ENCODE peak calls at places on chromosomes 5 and 9, in five cellular contexts. D is ovary, A is SK-N-SH, Z is colonic mucosa, K is AG10803. G is an unnamed sample.

GRCh38 chr5:107542428-107542827 is 128.3 kb downstream of the EFNA5 start:
- DNase-seq in D (peak), A (peak), Z (peak), K (peak), G (peak)

GRCh38 chr9:123267481-123268239 is 726 bp downstream of the STRBP start:
- DNase-seq in D (peak), Z (peak), K (no peak), A (peak), G (peak)

GRCh38 chr5:55114061-55114460 is 11.6 kb downstream of the GZMA start:
- DNase-seq in A (no peak), Z (no peak), D (no peak), K (no peak), G (no peak)

GRCh38 chr5:16690243-16690839 is 73.5 kb upstream of the RETREG1 start:
- DNase-seq in A (peak), Z (peak), K (peak), D (no peak), G (peak)

GRCh38 chr5:38790891-38791290 is 54.9 kb upstream of the OSMR start:
- DNase-seq in D (no peak), Z (no peak), K (no peak), A (no peak), G (no peak)

GRCh38 chr9:114037961-114038723 is 40.0 kb downstream of the AMBP start:
- DNase-seq in A (no peak), D (no peak), Z (peak), K (no peak), G (no peak)

GRCh38 chr9:89450213-89450612 is 47.7 kb downstream of the SEMA4D start:
- DNase-seq in D (no peak), Z (no peak), K (no peak), A (no peak), G (no peak)

GRCh38 chr9:108156270-108156998 is 666.9 kb upstream of the KLF4 start:
- DNase-seq in K (peak), D (no peak), A (no peak), Z (peak), G (no peak)

GRCh38 chr9:93161801-93162635 is 21.9 kb upstream of the WNK2 start:
- DNase-seq in K (peak), A (no peak), D (no peak), Z (no peak), G (no peak)

GRCh38 chr5:1468629-1469527 is 23.6 kb upstream of the SLC6A3 start:
- DNase-seq in D (no peak), A (no peak), Z (no peak), K (no peak), G (no peak)

GRCh38 chr5:45697211-45697610 is 1.0 kb upstream of the HCN1 start:
- DNase-seq in Z (no peak), D (no peak), K (no peak), A (no peak), G (no peak)

GRCh38 chr5:58499951-58500350 is 8.7 kb downstream of the GAPT start:
- DNase-seq in D (no peak), A (no peak), K (no peak), Z (no peak), G (no peak)

GRCh38 chr5:95446560-95447221 is 55.5 kb downstream of the FAM81B start:
- DNase-seq in A (no peak), D (no peak), K (peak), Z (no peak), G (no peak)

GRCh38 chr5:30853158-30853557 is 340.3 kb upstream of the CDH6 start:
- DNase-seq in D (no peak), K (no peak), A (no peak), Z (no peak), G (no peak)

GRCh38 chr5:10343486-10343885 is 10.0 kb upstream of the MARCHF6 start:
- DNase-seq in A (no peak), K (peak), Z (no peak), D (no peak), G (no peak)

GRCh38 chr9:35790385-35791291 is 753 bp upstream of the NPR2 start:
- DNase-seq in A (peak), D (peak), Z (peak), K (peak), G (peak)

GRCh38 chr5:113147537-113147936 is 170.9 kb downstream of the DCP2 start:
- DNase-seq in K (no peak), Z (no peak), D (no peak), A (no peak), G (no peak)

GRCh38 chr9:13721481-13722235 is 442.2 kb upstream of the MPDZ start:
- DNase-seq in A (no peak), D (no peak), K (peak), Z (no peak), G (no peak)

GRCh38 chr5:126624534-126624933 is 23.8 kb downstream of the PHAX start:
- DNase-seq in A (no peak), K (peak), Z (no peak), D (no peak), G (no peak)

GRCh38 chr9:38385896-38386295 is 6.6 kb upstream of the ALDH1B1 start:
- DNase-seq in A (no peak), Z (no peak), K (no peak), D (no peak), G (no peak)

GRCh38 chr9:87195306-87195705 is 248.0 kb upstream of the GAS1 start:
- DNase-seq in Z (no peak), K (no peak), D (no peak), A (no peak), G (no peak)

GRCh38 chr9:130421802-130422276 is 22.9 kb upstream of the ASS1 start:
- DNase-seq in A (peak), K (peak), D (no peak), Z (no peak), G (no peak)

GRCh38 chr9:118577121-118577520 is 792.1 kb downstream of the BRINP1 start:
- DNase-seq in Z (no peak), A (no peak), D (no peak), K (peak), G (no peak)

GRCh38 chr5:150309101-150309897 is 6.6 kb upstream of the ARSI start:
- DNase-seq in A (peak), D (no peak), K (no peak), Z (no peak), G (no peak)

GRCh38 chr5:154237946-154238345 is 47.4 kb downstream of the GALNT10 start:
- DNase-seq in D (no peak), Z (no peak), K (no peak), A (no peak), G (peak)

GRCh38 chr5:54936201-54936600 is 49.2 kb downstream of the ESM1 start:
- DNase-seq in Z (no peak), D (no peak), A (no peak), K (no peak), G (no peak)

GRCh38 chr5:140344683-140345423 is 1.6 kb downstream of the HBEGF start:
- DNase-seq in K (no peak), Z (peak), D (no peak), A (no peak), G (peak)

GRCh38 chr9:124366476-124367220 is 48.6 kb downstream of the PSMB7 start:
- DNase-seq in A (no peak), D (no peak), Z (no peak), K (peak), G (no peak)

GRCh38 chr5:76544268-76544926 is 78.8 kb downstream of the F2RL2 start:
- DNase-seq in D (no peak), A (peak), K (no peak), Z (peak), G (peak)

GRCh38 chr5:91266184-91266705 is 116.9 kb downstream of the ARRDC3 start:
- DNase-seq in K (peak), A (peak), Z (no peak), D (no peak), G (peak)

GRCh38 chr5:174626521-174626920 is 97.9 kb upstream of the MSX2 start:
- DNase-seq in Z (no peak), A (no peak), K (no peak), D (no peak), G (no peak)
- TF ChIP-seq CTCF in Z (no peak), A (no peak), K (no peak), D (no peak), G (no peak)

GRCh38 chr5:437281-437771 is 5.7 kb upstream of the EXOC3 start:
- DNase-seq in D (no peak), Z (no peak), A (peak), K (no peak), G (no peak)

GRCh38 chr5:435156-435790 is 7.7 kb upstream of the EXOC3 start:
- DNase-seq in A (no peak), D (no peak), K (no peak), Z (no peak), G (no peak)

GRCh38 chr5:435961-436640 is 6.9 kb upstream of the EXOC3 start:
- DNase-seq in A (peak), K (peak), Z (no peak), D (no peak), G (no peak)

GRCh38 chr5:438481-438981 is 4.4 kb upstream of the EXOC3 start:
- DNase-seq in K (no peak), A (no peak), Z (no peak), D (no peak), G (no peak)

GRCh38 chr5:436641-436975 is 6.4 kb upstream of the EXOC3 start:
- DNase-seq in K (no peak), D (no peak), A (no peak), Z (no peak), G (no peak)
- TF ChIP-seq CTCF in K (no peak), D (no peak), A (no peak), Z (no peak), G (no peak)

GRCh38 chr5:60719329-60719728 is 19.4 kb upstream of the DEPDC1B start:
- DNase-seq in A (no peak), D (no peak), K (no peak), Z (no peak), G (no peak)
- TF ChIP-seq CTCF in A (no peak), D (no peak), K (no peak), Z (no peak), G (no peak)

DNA sequence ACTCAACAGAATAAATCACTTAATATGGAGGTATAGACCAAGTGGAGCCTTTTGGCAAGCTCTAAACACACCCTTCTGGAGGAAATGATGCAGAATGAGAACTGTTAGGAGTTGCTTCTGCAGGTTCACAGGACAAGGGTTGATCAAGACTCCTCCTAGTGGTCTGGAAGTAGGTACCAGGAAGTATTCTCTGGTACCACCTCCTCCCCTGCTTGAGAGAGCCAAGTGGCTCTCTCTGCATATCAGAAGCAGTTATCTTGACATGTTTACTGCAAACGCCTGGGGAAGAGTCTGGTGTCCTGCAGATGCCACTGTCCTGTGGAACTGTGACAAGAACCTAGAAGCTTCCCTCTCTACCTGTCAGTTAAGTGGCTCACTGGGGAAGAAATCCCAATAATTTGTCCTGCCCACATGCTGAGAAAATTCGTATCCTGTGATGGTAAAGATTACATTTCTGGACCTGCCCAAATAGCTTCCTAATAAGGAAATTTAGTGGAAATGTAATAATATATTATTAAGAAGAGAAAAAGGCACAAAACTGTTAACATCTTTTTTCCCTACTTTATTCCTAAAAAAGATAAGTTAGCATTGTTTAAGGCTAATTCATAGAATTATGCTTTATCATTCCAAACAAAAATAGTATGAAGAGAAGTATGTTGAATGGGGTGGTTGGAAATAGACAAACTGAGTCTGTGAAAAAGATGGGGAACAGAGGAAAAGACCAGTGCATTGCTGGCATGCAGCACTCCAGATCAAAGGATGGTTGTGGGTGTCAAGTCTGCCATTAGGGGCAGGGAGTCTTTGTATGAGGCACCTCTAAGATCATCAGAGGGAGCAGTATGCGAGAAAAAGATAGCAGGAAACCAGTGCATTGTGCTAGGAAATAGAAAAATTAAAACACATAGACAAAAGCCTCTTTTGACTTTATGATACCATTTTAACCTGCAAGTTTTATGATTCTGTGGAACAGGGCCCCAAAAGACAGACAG is 118.8 kb downstream of the CDC42SE2 start:
- DNase-seq in D (no peak), K (peak), A (peak), Z (peak), G (peak)
- TF ChIP-seq CTCF in D (no peak), K (peak), A (peak), Z (peak), G (peak)

DNA sequence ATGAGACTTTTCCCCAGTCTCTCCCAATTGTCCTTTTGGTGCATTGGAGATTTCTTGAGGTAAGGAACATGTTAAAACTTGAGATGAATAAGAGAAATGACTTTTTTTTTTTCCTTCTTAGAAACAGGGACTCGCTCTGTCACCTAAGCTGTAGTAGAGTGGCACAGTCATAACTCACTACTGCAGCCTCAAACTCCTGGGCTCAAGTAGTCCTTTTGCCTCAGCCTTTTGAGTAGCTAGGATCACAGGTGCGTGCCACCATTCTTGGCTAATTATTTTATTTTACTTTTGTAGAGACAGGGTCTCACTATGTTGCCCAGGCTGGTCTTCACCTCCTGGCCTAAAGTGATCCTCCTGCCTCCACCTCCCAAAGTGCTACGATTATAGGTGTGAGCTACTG is 25.9 kb downstream of the CDC42SE2 start:
- DNase-seq in A (no peak), K (no peak), D (no peak), Z (no peak), G (no peak)
- TF ChIP-seq CTCF in A (no peak), K (no peak), D (no peak), Z (no peak), G (no peak)

DNA sequence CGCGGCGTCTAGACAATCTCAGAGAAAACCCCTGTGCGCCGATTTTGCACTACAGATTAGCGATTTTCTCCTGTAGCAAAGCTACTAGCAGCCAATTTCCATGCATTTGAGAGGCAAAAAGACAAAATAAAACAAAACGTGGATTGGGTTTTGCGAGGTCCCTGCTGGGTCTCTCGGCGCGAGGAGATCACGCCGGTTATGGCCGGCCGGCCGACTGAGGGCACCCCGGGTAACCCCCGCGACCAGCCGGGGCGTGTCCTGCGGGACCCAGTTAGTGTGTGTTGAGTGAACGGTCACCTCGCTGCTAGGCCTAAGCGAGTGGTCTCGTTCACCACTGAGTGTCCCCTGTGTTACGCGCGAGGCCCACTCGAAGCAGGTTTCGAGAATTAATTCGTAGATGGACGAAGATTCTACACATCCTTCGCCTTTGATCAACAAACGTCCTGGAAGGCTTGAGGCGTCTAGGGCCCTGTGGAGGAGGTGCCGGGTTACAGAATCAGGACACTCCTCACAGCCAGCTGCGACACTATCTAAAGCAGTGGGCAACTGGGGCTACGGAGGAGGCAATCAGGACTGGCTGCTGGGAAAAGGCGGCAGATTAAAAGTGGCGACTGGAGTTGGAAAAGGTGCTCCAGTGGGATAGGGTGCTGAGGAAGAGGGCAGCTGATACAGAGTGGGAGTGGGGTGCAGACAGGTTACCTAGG is 792 bp upstream of the VDAC1 start:
- DNase-seq in D (peak), A (peak), K (peak), Z (peak), G (peak)
- TF ChIP-seq CTCF in D (no peak), A (no peak), K (no peak), Z (no peak), G (no peak)

GRCh38 chr5:43753069-43753468 is 150.1 kb downstream of the NNT start:
- DNase-seq in Z (no peak), K (no peak), D (no peak), A (no peak), G (no peak)
- TF ChIP-seq CTCF in Z (no peak), K (no peak), D (no peak), A (peak), G (no peak)

GRCh38 chr9:84294551-84294950 is 46.0 kb downstream of the SLC28A3 start:
- DNase-seq in D (no peak), K (no peak), A (no peak), Z (no peak), G (peak)
- TF ChIP-seq CTCF in D (no peak), K (no peak), A (peak), Z (no peak), G (peak)

DNA sequence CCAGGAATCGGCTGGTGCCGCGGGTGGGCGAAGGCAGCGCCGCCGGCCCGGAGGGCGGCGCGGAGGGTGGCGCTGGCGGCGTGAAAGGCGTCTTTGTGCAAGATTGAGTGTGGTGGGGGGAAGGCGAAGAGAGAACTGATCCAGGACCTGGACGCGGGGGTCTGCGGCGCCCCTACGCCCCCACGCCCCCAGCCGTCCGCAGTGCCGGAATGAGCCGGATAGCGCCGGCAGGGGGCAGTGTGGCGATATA is 4.5 kb upstream of the RGMB start:
- DNase-seq in K (no peak), Z (peak), D (peak), A (peak), G (peak)
- TF ChIP-seq CTCF in K (peak), Z (peak), D (no peak), A (peak), G (peak)